ENCODE peak calls at places on chromosome 1, in four cellular contexts. One of them, this sample, is unnamed.

GRCh38 chr1:175040324-175040910 is 17.2 kb upstream of the MRPS14 start:
- DNase-seq in endothelial cell: no peak
- DNase-seq in fibroblast of mammary gland: no peak
- DNase-seq in left ventricle myocardium inferior: no peak
- DNase-seq in this sample: no peak

GRCh38 chr1:214476958-214477870 is 74.2 kb downstream of the PTPN14 start:
- DNase-seq in endothelial cell: no peak
- DNase-seq in fibroblast of mammary gland: peak
- DNase-seq in left ventricle myocardium inferior: no peak
- DNase-seq in this sample: no peak

GRCh38 chr1:115669002-115669673 is 27.4 kb downstream of the VANGL1 start:
- DNase-seq in endothelial cell: no peak
- DNase-seq in fibroblast of mammary gland: peak
- DNase-seq in left ventricle myocardium inferior: no peak
- DNase-seq in this sample: no peak

GRCh38 chr1:58620926-58621325 is 43.9 kb upstream of the TACSTD2 start:
- DNase-seq in endothelial cell: no peak
- DNase-seq in fibroblast of mammary gland: no peak
- DNase-seq in left ventricle myocardium inferior: no peak
- DNase-seq in this sample: no peak

GRCh38 chr1:18868354-18868753 is 8.9 kb upstream of the TAS1R2 start:
- DNase-seq in endothelial cell: no peak
- DNase-seq in fibroblast of mammary gland: no peak
- DNase-seq in left ventricle myocardium inferior: no peak
- DNase-seq in this sample: no peak

GRCh38 chr1:42931911-42932422 is 26.7 kb downstream of the SLC2A1 start:
- DNase-seq in endothelial cell: no peak
- DNase-seq in fibroblast of mammary gland: no peak
- DNase-seq in left ventricle myocardium inferior: peak
- DNase-seq in this sample: no peak

GRCh38 chr1:220299337-220299736 is 27.1 kb upstream of the RAB3GAP2 start:
- DNase-seq in endothelial cell: no peak
- DNase-seq in fibroblast of mammary gland: no peak
- DNase-seq in left ventricle myocardium inferior: no peak
- DNase-seq in this sample: no peak

GRCh38 chr1:241229216-241229615 is 127.8 kb downstream of the RGS7 start:
- DNase-seq in endothelial cell: no peak
- DNase-seq in fibroblast of mammary gland: no peak
- DNase-seq in left ventricle myocardium inferior: no peak
- DNase-seq in this sample: no peak

GRCh38 chr1:25549273-25550154 is 6.1 kb downstream of the LDLRAP1 start:
- DNase-seq in endothelial cell: no peak
- DNase-seq in fibroblast of mammary gland: peak
- DNase-seq in left ventricle myocardium inferior: peak
- DNase-seq in this sample: no peak

GRCh38 chr1:110285316-110285715 is 53.9 kb upstream of the RBM15 start:
- DNase-seq in endothelial cell: no peak
- DNase-seq in fibroblast of mammary gland: no peak
- DNase-seq in left ventricle myocardium inferior: no peak
- DNase-seq in this sample: no peak

GRCh38 chr1:112263464-112263863 is 132.6 kb upstream of the CTTNBP2NL start:
- DNase-seq in endothelial cell: no peak
- DNase-seq in fibroblast of mammary gland: peak
- DNase-seq in left ventricle myocardium inferior: no peak
- DNase-seq in this sample: no peak

GRCh38 chr1:93196591-93196990 is 16.1 kb downstream of the CCDC18 start:
- DNase-seq in endothelial cell: no peak
- DNase-seq in fibroblast of mammary gland: peak
- DNase-seq in left ventricle myocardium inferior: no peak
- DNase-seq in this sample: no peak

GRCh38 chr1:151159373-151159772 is 2.9 kb downstream of the TNFAIP8L2 start:
- DNase-seq in endothelial cell: no peak
- DNase-seq in fibroblast of mammary gland: no peak
- DNase-seq in left ventricle myocardium inferior: no peak
- DNase-seq in this sample: no peak

DNA sequence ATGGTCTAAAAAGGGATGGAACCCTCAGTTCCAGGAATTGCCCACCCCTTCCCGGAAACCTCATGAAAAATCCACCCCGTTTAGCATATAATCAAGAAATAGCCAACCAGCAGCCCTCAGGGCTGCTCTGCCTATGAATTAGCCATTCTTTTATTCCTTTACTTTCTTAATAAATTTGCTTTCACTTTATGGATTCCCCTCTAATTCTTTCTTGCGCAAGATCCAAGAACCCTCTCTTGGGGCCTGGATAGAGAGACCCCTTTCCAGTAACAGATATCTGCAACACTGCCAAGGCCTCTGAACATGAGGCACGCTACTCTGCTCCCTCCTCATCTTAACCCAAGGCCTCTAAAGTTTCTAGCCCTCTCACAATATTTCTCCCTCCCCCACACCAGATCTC is 58.9 kb upstream of the POU2F1 start:
- DNase-seq in endothelial cell: no peak
- DNase-seq in fibroblast of mammary gland: no peak
- DNase-seq in left ventricle myocardium inferior: no peak
- DNase-seq in this sample: no peak
- TF ChIP-seq CTCF in endothelial cell: no peak
- TF ChIP-seq CTCF in fibroblast of mammary gland: no peak
- TF ChIP-seq CTCF in left ventricle myocardium inferior: no peak
- TF ChIP-seq CTCF in this sample: no peak

GRCh38 chr1:209156991-209157390 is 426.5 kb upstream of the CAMK1G start:
- DNase-seq in endothelial cell: no peak
- DNase-seq in fibroblast of mammary gland: no peak
- DNase-seq in left ventricle myocardium inferior: no peak
- DNase-seq in this sample: no peak
- TF ChIP-seq CTCF in endothelial cell: no peak
- TF ChIP-seq CTCF in fibroblast of mammary gland: no peak
- TF ChIP-seq CTCF in left ventricle myocardium inferior: no peak
- TF ChIP-seq CTCF in this sample: no peak

GRCh38 chr1:53134961-53135734 is 7.3 kb downstream of the SLC1A7 start:
- DNase-seq in endothelial cell: no peak
- DNase-seq in fibroblast of mammary gland: peak
- DNase-seq in left ventricle myocardium inferior: no peak
- DNase-seq in this sample: peak

GRCh38 chr1:53135735-53136114 is 6.7 kb downstream of the SLC1A7 start:
- DNase-seq in endothelial cell: no peak
- DNase-seq in fibroblast of mammary gland: peak
- DNase-seq in left ventricle myocardium inferior: no peak
- DNase-seq in this sample: no peak

GRCh38 chr1:53139911-53140310 is 2.5 kb downstream of the SLC1A7 start:
- DNase-seq in endothelial cell: no peak
- DNase-seq in fibroblast of mammary gland: peak
- DNase-seq in left ventricle myocardium inferior: no peak
- DNase-seq in this sample: peak

GRCh38 chr1:53138991-53139884 is 3.2 kb downstream of the SLC1A7 start:
- DNase-seq in endothelial cell: no peak
- DNase-seq in fibroblast of mammary gland: no peak
- DNase-seq in left ventricle myocardium inferior: no peak
- DNase-seq in this sample: no peak

DNA sequence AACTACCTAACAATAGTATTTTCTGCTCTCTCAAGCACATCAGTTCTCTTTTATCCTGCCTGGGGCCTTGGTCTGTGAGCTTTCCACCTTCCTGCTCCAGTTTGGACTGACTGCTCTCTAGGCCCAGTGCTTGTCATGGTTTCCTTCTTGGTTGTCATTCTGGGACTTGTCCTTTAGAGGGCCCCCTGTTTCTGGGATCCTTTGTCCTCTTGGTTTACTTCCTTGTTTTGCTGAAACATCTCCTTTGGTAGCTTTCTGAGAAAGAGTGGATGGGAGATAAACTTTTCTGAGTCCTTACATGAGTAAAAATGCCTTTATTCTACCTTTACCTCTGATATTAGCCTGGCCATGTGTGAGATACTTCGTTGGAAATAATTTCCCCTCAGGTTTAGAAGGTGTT is 4.7 kb downstream of the SLC1A7 start:
- DNase-seq in endothelial cell: no peak
- DNase-seq in fibroblast of mammary gland: peak
- DNase-seq in left ventricle myocardium inferior: no peak
- DNase-seq in this sample: no peak
- TF ChIP-seq CTCF in endothelial cell: no peak
- TF ChIP-seq CTCF in fibroblast of mammary gland: peak
- TF ChIP-seq CTCF in left ventricle myocardium inferior: no peak
- TF ChIP-seq CTCF in this sample: peak

DNA sequence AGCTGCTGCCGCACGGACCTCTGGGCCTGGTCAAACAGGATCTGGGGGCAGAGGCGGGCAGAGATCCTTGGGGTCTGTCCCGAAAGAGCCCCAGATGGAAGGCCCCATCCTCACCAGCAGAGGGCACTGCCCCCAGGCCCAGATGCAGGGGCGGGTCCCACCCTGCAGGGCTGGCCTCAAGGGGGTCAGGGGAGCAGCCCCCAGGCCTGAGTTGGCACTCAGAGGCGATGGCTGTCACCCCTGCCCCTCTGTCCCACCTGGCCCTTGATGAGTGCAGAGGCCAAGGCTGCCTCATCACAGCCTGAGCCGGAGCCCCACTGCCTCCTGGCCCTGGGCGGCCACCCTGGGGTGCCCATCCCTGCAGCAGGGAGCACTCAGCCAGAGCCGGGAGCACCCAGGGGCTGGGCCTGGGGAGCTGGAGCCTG is 5.7 kb downstream of the ACAP3 start:
- DNase-seq in endothelial cell: peak
- DNase-seq in fibroblast of mammary gland: no peak
- DNase-seq in left ventricle myocardium inferior: no peak
- DNase-seq in this sample: no peak
- TF ChIP-seq CTCF in endothelial cell: peak
- TF ChIP-seq CTCF in fibroblast of mammary gland: peak
- TF ChIP-seq CTCF in left ventricle myocardium inferior: peak
- TF ChIP-seq CTCF in this sample: peak